ENCODE peak calls at places on chromosome 17, in nine cellular contexts. One of them, this sample, is unnamed.

GRCh38 chr17:2924211-2924610 is 128.0 kb downstream of the RAP1GAP2 start:
- DNase-seq in AG04450: no peak
- DNase-seq in T-helper 2 cell: no peak
- DNase-seq in uterus: no peak
- DNase-seq in fibroblast of lung: peak; percentile 57
- DNase-seq in GDM1: no peak
- DNase-seq in effector CD4-positive, alpha-beta T cell: no peak
- DNase-seq in stimulated activated naive B cell treated with anti-CD40 and anti-IgM and Interleukin-4, amounts not matched to agents 10 μg/mL and 1 μg/mL and 100 μg/mL, for 72 hours: no peak
- DNase-seq in skeletal muscle cell: no peak
- DNase-seq in this sample: no peak

GRCh38 chr17:51407576-51407975 is 147.2 kb downstream of the UTP18 start:
- DNase-seq in T-helper 2 cell: no peak
- DNase-seq in skeletal muscle cell: no peak
- DNase-seq in stimulated activated naive B cell treated with anti-CD40 and anti-IgM and Interleukin-4, amounts not matched to agents 10 μg/mL and 1 μg/mL and 100 μg/mL, for 72 hours: no peak
- DNase-seq in effector CD4-positive, alpha-beta T cell: no peak
- DNase-seq in fibroblast of lung: no peak
- DNase-seq in uterus: no peak
- DNase-seq in GDM1: no peak
- DNase-seq in AG04450: no peak
- DNase-seq in this sample: no peak

GRCh38 chr17:7550359-7550758 is 1.5 kb downstream of the TNFSF12 start:
- DNase-seq in fibroblast of lung: no peak
- DNase-seq in AG04450: no peak
- DNase-seq in GDM1: no peak
- DNase-seq in stimulated activated naive B cell treated with anti-CD40 and anti-IgM and Interleukin-4, amounts not matched to agents 10 μg/mL and 1 μg/mL and 100 μg/mL, for 72 hours: no peak
- DNase-seq in skeletal muscle cell: no peak
- DNase-seq in effector CD4-positive, alpha-beta T cell: no peak
- DNase-seq in T-helper 2 cell: no peak
- DNase-seq in uterus: no peak
- DNase-seq in this sample: no peak

GRCh38 chr17:38425744-38426143 is 2.5 kb upstream of the ARHGAP23 start:
- DNase-seq in fibroblast of lung: peak; percentile 55
- DNase-seq in skeletal muscle cell: no peak
- DNase-seq in AG04450: no peak
- DNase-seq in GDM1: no peak
- DNase-seq in uterus: no peak
- DNase-seq in stimulated activated naive B cell treated with anti-CD40 and anti-IgM and Interleukin-4, amounts not matched to agents 10 μg/mL and 1 μg/mL and 100 μg/mL, for 72 hours: no peak
- DNase-seq in T-helper 2 cell: no peak
- DNase-seq in effector CD4-positive, alpha-beta T cell: no peak
- DNase-seq in this sample: no peak

GRCh38 chr17:39808409-39808997 is 55.6 kb downstream of the IKZF3 start:
- DNase-seq in effector CD4-positive, alpha-beta T cell: no peak
- DNase-seq in AG04450: no peak
- DNase-seq in skeletal muscle cell: no peak
- DNase-seq in stimulated activated naive B cell treated with anti-CD40 and anti-IgM and Interleukin-4, amounts not matched to agents 10 μg/mL and 1 μg/mL and 100 μg/mL, for 72 hours: no peak
- DNase-seq in T-helper 2 cell: no peak
- DNase-seq in fibroblast of lung: no peak
- DNase-seq in uterus: no peak
- DNase-seq in GDM1: no peak
- DNase-seq in this sample: no peak

GRCh38 chr17:77042688-77043330 is 98.0 kb upstream of the SEC14L1 start:
- DNase-seq in fibroblast of lung: no peak
- DNase-seq in uterus: no peak
- DNase-seq in stimulated activated naive B cell treated with anti-CD40 and anti-IgM and Interleukin-4, amounts not matched to agents 10 μg/mL and 1 μg/mL and 100 μg/mL, for 72 hours: no peak
- DNase-seq in GDM1: no peak
- DNase-seq in skeletal muscle cell: no peak
- DNase-seq in effector CD4-positive, alpha-beta T cell: no peak
- DNase-seq in T-helper 2 cell: no peak
- DNase-seq in AG04450: no peak
- DNase-seq in this sample: no peak

GRCh38 chr17:8555062-8555461 is 75.5 kb downstream of the MYH10 start:
- DNase-seq in skeletal muscle cell: no peak
- DNase-seq in AG04450: no peak
- DNase-seq in effector CD4-positive, alpha-beta T cell: no peak
- DNase-seq in T-helper 2 cell: no peak
- DNase-seq in fibroblast of lung: no peak
- DNase-seq in stimulated activated naive B cell treated with anti-CD40 and anti-IgM and Interleukin-4, amounts not matched to agents 10 μg/mL and 1 μg/mL and 100 μg/mL, for 72 hours: no peak
- DNase-seq in uterus: no peak
- DNase-seq in GDM1: no peak
- DNase-seq in this sample: no peak

GRCh38 chr17:73256220-73256619 is 5.5 kb downstream of the CPSF4L start:
- DNase-seq in uterus: no peak
- DNase-seq in stimulated activated naive B cell treated with anti-CD40 and anti-IgM and Interleukin-4, amounts not matched to agents 10 μg/mL and 1 μg/mL and 100 μg/mL, for 72 hours: no peak
- DNase-seq in AG04450: no peak
- DNase-seq in fibroblast of lung: no peak
- DNase-seq in skeletal muscle cell: no peak
- DNase-seq in GDM1: no peak
- DNase-seq in effector CD4-positive, alpha-beta T cell: no peak
- DNase-seq in T-helper 2 cell: no peak
- DNase-seq in this sample: no peak

GRCh38 chr17:48492401-48493298 is 38.2 kb downstream of the HOXB1 start:
- DNase-seq in fibroblast of lung: peak; percentile 82
- DNase-seq in GDM1: no peak
- DNase-seq in AG04450: no peak
- DNase-seq in T-helper 2 cell: peak; percentile 70
- DNase-seq in uterus: peak; percentile 76
- DNase-seq in effector CD4-positive, alpha-beta T cell: peak; percentile 64
- DNase-seq in stimulated activated naive B cell treated with anti-CD40 and anti-IgM and Interleukin-4, amounts not matched to agents 10 μg/mL and 1 μg/mL and 100 μg/mL, for 72 hours: peak; percentile 23
- DNase-seq in skeletal muscle cell: no peak
- DNase-seq in this sample: no peak

GRCh38 chr17:78957076-78957475 is 22.6 kb downstream of the LGALS3BP start:
- DNase-seq in stimulated activated naive B cell treated with anti-CD40 and anti-IgM and Interleukin-4, amounts not matched to agents 10 μg/mL and 1 μg/mL and 100 μg/mL, for 72 hours: no peak
- DNase-seq in uterus: no peak
- DNase-seq in T-helper 2 cell: no peak
- DNase-seq in AG04450: no peak
- DNase-seq in fibroblast of lung: peak; percentile 85
- DNase-seq in skeletal muscle cell: peak; percentile 62
- DNase-seq in GDM1: no peak
- DNase-seq in effector CD4-positive, alpha-beta T cell: no peak
- DNase-seq in this sample: no peak

GRCh38 chr17:78868391-78868790 is 27.8 kb upstream of the USP36 start:
- DNase-seq in effector CD4-positive, alpha-beta T cell: no peak
- DNase-seq in stimulated activated naive B cell treated with anti-CD40 and anti-IgM and Interleukin-4, amounts not matched to agents 10 μg/mL and 1 μg/mL and 100 μg/mL, for 72 hours: no peak
- DNase-seq in fibroblast of lung: peak; percentile 73
- DNase-seq in uterus: no peak
- DNase-seq in GDM1: no peak
- DNase-seq in T-helper 2 cell: no peak
- DNase-seq in AG04450: peak; percentile 56
- DNase-seq in skeletal muscle cell: peak; percentile 44
- DNase-seq in this sample: no peak

GRCh38 chr17:46266656-46267544 is 28.0 kb upstream of the LRRC37A start:
- DNase-seq in effector CD4-positive, alpha-beta T cell: peak; percentile 73
- DNase-seq in fibroblast of lung: peak; percentile 89
- DNase-seq in GDM1: peak; percentile 86
- DNase-seq in stimulated activated naive B cell treated with anti-CD40 and anti-IgM and Interleukin-4, amounts not matched to agents 10 μg/mL and 1 μg/mL and 100 μg/mL, for 72 hours: peak; percentile 89
- DNase-seq in T-helper 2 cell: peak; percentile 94
- DNase-seq in AG04450: peak; percentile 55
- DNase-seq in skeletal muscle cell: peak; percentile 61
- DNase-seq in uterus: peak; percentile 80
- DNase-seq in this sample: peak; percentile 43

GRCh38 chr17:76276461-76277299 is 11.5 kb downstream of the UBALD2 start:
- DNase-seq in fibroblast of lung: peak; percentile 26
- DNase-seq in uterus: no peak
- DNase-seq in AG04450: no peak
- DNase-seq in GDM1: no peak
- DNase-seq in stimulated activated naive B cell treated with anti-CD40 and anti-IgM and Interleukin-4, amounts not matched to agents 10 μg/mL and 1 μg/mL and 100 μg/mL, for 72 hours: no peak
- DNase-seq in skeletal muscle cell: no peak
- DNase-seq in T-helper 2 cell: no peak
- DNase-seq in effector CD4-positive, alpha-beta T cell: no peak
- DNase-seq in this sample: no peak

GRCh38 chr17:17516315-17516930 is 20.2 kb upstream of the RASD1 start:
- DNase-seq in effector CD4-positive, alpha-beta T cell: no peak
- DNase-seq in AG04450: no peak
- DNase-seq in skeletal muscle cell: no peak
- DNase-seq in uterus: no peak
- DNase-seq in stimulated activated naive B cell treated with anti-CD40 and anti-IgM and Interleukin-4, amounts not matched to agents 10 μg/mL and 1 μg/mL and 100 μg/mL, for 72 hours: no peak
- DNase-seq in T-helper 2 cell: no peak
- DNase-seq in fibroblast of lung: no peak
- DNase-seq in GDM1: no peak
- DNase-seq in this sample: no peak

GRCh38 chr17:50559674-50560184 is 786 bp upstream of the CACNA1G start:
- DNase-seq in effector CD4-positive, alpha-beta T cell: peak; percentile 9
- DNase-seq in GDM1: no peak
- DNase-seq in stimulated activated naive B cell treated with anti-CD40 and anti-IgM and Interleukin-4, amounts not matched to agents 10 μg/mL and 1 μg/mL and 100 μg/mL, for 72 hours: no peak
- DNase-seq in fibroblast of lung: peak; percentile 31
- DNase-seq in skeletal muscle cell: no peak
- DNase-seq in AG04450: no peak
- DNase-seq in T-helper 2 cell: no peak
- DNase-seq in uterus: peak; percentile 79
- DNase-seq in this sample: no peak

GRCh38 chr17:73768691-73769090 is 124.4 kb upstream of the SDK2 start:
- DNase-seq in GDM1: no peak
- DNase-seq in skeletal muscle cell: no peak
- DNase-seq in stimulated activated naive B cell treated with anti-CD40 and anti-IgM and Interleukin-4, amounts not matched to agents 10 μg/mL and 1 μg/mL and 100 μg/mL, for 72 hours: no peak
- DNase-seq in T-helper 2 cell: no peak
- DNase-seq in fibroblast of lung: no peak
- DNase-seq in effector CD4-positive, alpha-beta T cell: no peak
- DNase-seq in uterus: no peak
- DNase-seq in AG04450: no peak
- DNase-seq in this sample: no peak

GRCh38 chr17:67246648-67247415 is 1.8 kb upstream of the HELZ start:
- DNase-seq in uterus: no peak
- DNase-seq in GDM1: no peak
- DNase-seq in AG04450: no peak
- DNase-seq in stimulated activated naive B cell treated with anti-CD40 and anti-IgM and Interleukin-4, amounts not matched to agents 10 μg/mL and 1 μg/mL and 100 μg/mL, for 72 hours: no peak
- DNase-seq in fibroblast of lung: peak; percentile 73
- DNase-seq in skeletal muscle cell: no peak
- DNase-seq in effector CD4-positive, alpha-beta T cell: peak; percentile 31
- DNase-seq in T-helper 2 cell: peak; percentile 87
- DNase-seq in this sample: peak; percentile 69

GRCh38 chr17:82345151-82345976 is 11.8 kb upstream of the SECTM1 start:
- DNase-seq in effector CD4-positive, alpha-beta T cell: no peak
- DNase-seq in AG04450: no peak
- DNase-seq in fibroblast of lung: no peak
- DNase-seq in stimulated activated naive B cell treated with anti-CD40 and anti-IgM and Interleukin-4, amounts not matched to agents 10 μg/mL and 1 μg/mL and 100 μg/mL, for 72 hours: no peak
- DNase-seq in T-helper 2 cell: no peak
- DNase-seq in GDM1: no peak
- DNase-seq in uterus: no peak
- DNase-seq in skeletal muscle cell: no peak
- DNase-seq in this sample: no peak

GRCh38 chr17:35002876-35003551 is 22.7 kb downstream of the LIG3 start:
- DNase-seq in GDM1: no peak
- DNase-seq in fibroblast of lung: peak; percentile 66
- DNase-seq in T-helper 2 cell: no peak
- DNase-seq in effector CD4-positive, alpha-beta T cell: no peak
- DNase-seq in stimulated activated naive B cell treated with anti-CD40 and anti-IgM and Interleukin-4, amounts not matched to agents 10 μg/mL and 1 μg/mL and 100 μg/mL, for 72 hours: no peak
- DNase-seq in skeletal muscle cell: no peak
- DNase-seq in uterus: no peak
- DNase-seq in AG04450: peak; percentile 29
- DNase-seq in this sample: no peak

GRCh38 chr17:74379495-74380085 is 12.3 kb downstream of the GPR142 start:
- DNase-seq in AG04450: peak; percentile 27
- DNase-seq in skeletal muscle cell: peak; percentile 18
- DNase-seq in fibroblast of lung: peak; percentile 62
- DNase-seq in stimulated activated naive B cell treated with anti-CD40 and anti-IgM and Interleukin-4, amounts not matched to agents 10 μg/mL and 1 μg/mL and 100 μg/mL, for 72 hours: peak; percentile 80
- DNase-seq in GDM1: peak; percentile 68
- DNase-seq in uterus: peak; percentile 89
- DNase-seq in T-helper 2 cell: peak; percentile 81
- DNase-seq in effector CD4-positive, alpha-beta T cell: peak; percentile 91
- DNase-seq in this sample: no peak

GRCh38 chr17:78538033-78538776 is 39.0 kb downstream of the DNAH17 start:
- DNase-seq in stimulated activated naive B cell treated with anti-CD40 and anti-IgM and Interleukin-4, amounts not matched to agents 10 μg/mL and 1 μg/mL and 100 μg/mL, for 72 hours: no peak
- DNase-seq in fibroblast of lung: no peak
- DNase-seq in T-helper 2 cell: no peak
- DNase-seq in skeletal muscle cell: no peak
- DNase-seq in uterus: no peak
- DNase-seq in effector CD4-positive, alpha-beta T cell: no peak
- DNase-seq in AG04450: no peak
- DNase-seq in GDM1: no peak
- DNase-seq in this sample: no peak

GRCh38 chr17:82330322-82331239 is 3.0 kb downstream of the SECTM1 start:
- DNase-seq in uterus: no peak
- DNase-seq in T-helper 2 cell: no peak
- DNase-seq in skeletal muscle cell: peak; percentile 64
- DNase-seq in fibroblast of lung: peak; percentile 41
- DNase-seq in AG04450: peak; percentile 30
- DNase-seq in stimulated activated naive B cell treated with anti-CD40 and anti-IgM and Interleukin-4, amounts not matched to agents 10 μg/mL and 1 μg/mL and 100 μg/mL, for 72 hours: no peak
- DNase-seq in effector CD4-positive, alpha-beta T cell: no peak
- DNase-seq in GDM1: no peak
- DNase-seq in this sample: peak; percentile 31

GRCh38 chr17:63579633-63580032 is 21.1 kb upstream of the TACO1 start:
- DNase-seq in uterus: no peak
- DNase-seq in fibroblast of lung: no peak
- DNase-seq in stimulated activated naive B cell treated with anti-CD40 and anti-IgM and Interleukin-4, amounts not matched to agents 10 μg/mL and 1 μg/mL and 100 μg/mL, for 72 hours: no peak
- DNase-seq in skeletal muscle cell: no peak
- DNase-seq in AG04450: no peak
- DNase-seq in GDM1: no peak
- DNase-seq in effector CD4-positive, alpha-beta T cell: no peak
- DNase-seq in T-helper 2 cell: no peak
- DNase-seq in this sample: no peak

GRCh38 chr17:22310717-22311686 is 618.7 kb downstream of the KCNJ18 start:
- DNase-seq in skeletal muscle cell: no peak
- DNase-seq in fibroblast of lung: no peak
- DNase-seq in effector CD4-positive, alpha-beta T cell: no peak
- DNase-seq in GDM1: no peak
- DNase-seq in AG04450: no peak
- DNase-seq in uterus: no peak
- DNase-seq in stimulated activated naive B cell treated with anti-CD40 and anti-IgM and Interleukin-4, amounts not matched to agents 10 μg/mL and 1 μg/mL and 100 μg/mL, for 72 hours: no peak
- DNase-seq in T-helper 2 cell: no peak
- DNase-seq in this sample: no peak

GRCh38 chr17:82479602-82480001 is 21.1 kb downstream of the NARF start:
- DNase-seq in AG04450: no peak
- DNase-seq in fibroblast of lung: no peak
- DNase-seq in T-helper 2 cell: no peak
- DNase-seq in stimulated activated naive B cell treated with anti-CD40 and anti-IgM and Interleukin-4, amounts not matched to agents 10 μg/mL and 1 μg/mL and 100 μg/mL, for 72 hours: no peak
- DNase-seq in uterus: no peak
- DNase-seq in effector CD4-positive, alpha-beta T cell: no peak
- DNase-seq in GDM1: no peak
- DNase-seq in skeletal muscle cell: no peak
- DNase-seq in this sample: no peak

GRCh38 chr17:79420318-79421243 is 190.3 kb downstream of the RBFOX3 start:
- DNase-seq in GDM1: no peak
- DNase-seq in skeletal muscle cell: no peak
- DNase-seq in effector CD4-positive, alpha-beta T cell: no peak
- DNase-seq in stimulated activated naive B cell treated with anti-CD40 and anti-IgM and Interleukin-4, amounts not matched to agents 10 μg/mL and 1 μg/mL and 100 μg/mL, for 72 hours: peak; percentile 57
- DNase-seq in T-helper 2 cell: no peak
- DNase-seq in uterus: peak; percentile 22
- DNase-seq in AG04450: no peak
- DNase-seq in fibroblast of lung: peak; percentile 20
- DNase-seq in this sample: no peak

GRCh38 chr17:60508384-60508980 is 17.6 kb downstream of the APPBP2 start:
- DNase-seq in fibroblast of lung: no peak
- DNase-seq in AG04450: no peak
- DNase-seq in effector CD4-positive, alpha-beta T cell: no peak
- DNase-seq in stimulated activated naive B cell treated with anti-CD40 and anti-IgM and Interleukin-4, amounts not matched to agents 10 μg/mL and 1 μg/mL and 100 μg/mL, for 72 hours: no peak
- DNase-seq in T-helper 2 cell: no peak
- DNase-seq in skeletal muscle cell: no peak
- DNase-seq in GDM1: no peak
- DNase-seq in uterus: no peak
- DNase-seq in this sample: no peak

GRCh38 chr17:80446645-80447405 is 29.6 kb downstream of the NPTX1 start:
- DNase-seq in GDM1: no peak
- DNase-seq in AG04450: no peak
- DNase-seq in uterus: no peak
- DNase-seq in skeletal muscle cell: no peak
- DNase-seq in stimulated activated naive B cell treated with anti-CD40 and anti-IgM and Interleukin-4, amounts not matched to agents 10 μg/mL and 1 μg/mL and 100 μg/mL, for 72 hours: no peak
- DNase-seq in fibroblast of lung: peak; percentile 9
- DNase-seq in effector CD4-positive, alpha-beta T cell: no peak
- DNase-seq in T-helper 2 cell: no peak
- DNase-seq in this sample: no peak

GRCh38 chr17:43327834-43328420 is 70.9 kb upstream of the ARL4D start:
- DNase-seq in fibroblast of lung: no peak
- DNase-seq in stimulated activated naive B cell treated with anti-CD40 and anti-IgM and Interleukin-4, amounts not matched to agents 10 μg/mL and 1 μg/mL and 100 μg/mL, for 72 hours: no peak
- DNase-seq in skeletal muscle cell: no peak
- DNase-seq in T-helper 2 cell: no peak
- DNase-seq in GDM1: no peak
- DNase-seq in effector CD4-positive, alpha-beta T cell: no peak
- DNase-seq in AG04450: no peak
- DNase-seq in uterus: no peak
- DNase-seq in this sample: no peak

GRCh38 chr17:73595068-73595865 is 49.0 kb downstream of the SDK2 start:
- DNase-seq in GDM1: no peak
- DNase-seq in T-helper 2 cell: peak; percentile 45
- DNase-seq in fibroblast of lung: no peak
- DNase-seq in uterus: no peak
- DNase-seq in effector CD4-positive, alpha-beta T cell: no peak
- DNase-seq in stimulated activated naive B cell treated with anti-CD40 and anti-IgM and Interleukin-4, amounts not matched to agents 10 μg/mL and 1 μg/mL and 100 μg/mL, for 72 hours: peak; percentile 42
- DNase-seq in AG04450: no peak
- DNase-seq in skeletal muscle cell: no peak
- DNase-seq in this sample: no peak

GRCh38 chr17:27396941-27397340 is 59.3 kb upstream of the KSR1 start:
- DNase-seq in T-helper 2 cell: no peak
- DNase-seq in GDM1: no peak
- DNase-seq in uterus: no peak
- DNase-seq in fibroblast of lung: peak; percentile 59
- DNase-seq in stimulated activated naive B cell treated with anti-CD40 and anti-IgM and Interleukin-4, amounts not matched to agents 10 μg/mL and 1 μg/mL and 100 μg/mL, for 72 hours: no peak
- DNase-seq in effector CD4-positive, alpha-beta T cell: no peak
- DNase-seq in skeletal muscle cell: no peak
- DNase-seq in AG04450: no peak
- DNase-seq in this sample: no peak

This sample was measured in kidney epithelial cell.